ENCODE peak calls at places on chromosomes 4 and X, in ten cellular contexts. One of them, this sample, is unnamed.

GRCh38 chr4:89230271-89230670 is 77.3 kb downstream of the GPRIN3 start:
- DNase-seq in lower leg skin: no peak
- DNase-seq in suprapubic skin: no peak
- DNase-seq in upper lobe of left lung: no peak
- DNase-seq in testis: no peak
- DNase-seq in tibial nerve: no peak
- DNase-seq in Peyer's patch: no peak
- DNase-seq in endothelial cell of umbilical vein: no peak
- DNase-seq in heart left ventricle: no peak
- DNase-seq in HCT116: no peak
- DNase-seq in this sample: no peak

GRCh38 chr4:27807207-27807606 is 946.6 kb downstream of the STIM2 start:
- DNase-seq in lower leg skin: no peak
- DNase-seq in HCT116: no peak
- DNase-seq in suprapubic skin: no peak
- DNase-seq in Peyer's patch: no peak
- DNase-seq in testis: no peak
- DNase-seq in endothelial cell of umbilical vein: no peak
- DNase-seq in heart left ventricle: no peak
- DNase-seq in tibial nerve: no peak
- DNase-seq in upper lobe of left lung: no peak
- DNase-seq in this sample: no peak

GRCh38 chrX:21354725-21355124 is 19.5 kb upstream of the CNKSR2 start:
- DNase-seq in lower leg skin: no peak
- DNase-seq in upper lobe of left lung: no peak
- DNase-seq in suprapubic skin: no peak
- DNase-seq in HCT116: no peak
- DNase-seq in endothelial cell of umbilical vein: no peak
- DNase-seq in Peyer's patch: no peak
- DNase-seq in heart left ventricle: no peak
- DNase-seq in tibial nerve: no peak
- DNase-seq in testis: no peak
- DNase-seq in this sample: no peak

GRCh38 chr4:53656421-53656981 is 65.2 kb upstream of the LNX1 start:
- DNase-seq in endothelial cell of umbilical vein: no peak
- DNase-seq in testis: peak
- DNase-seq in tibial nerve: no peak
- DNase-seq in lower leg skin: peak
- DNase-seq in Peyer's patch: no peak
- DNase-seq in heart left ventricle: no peak
- DNase-seq in HCT116: no peak
- DNase-seq in suprapubic skin: no peak
- DNase-seq in upper lobe of left lung: no peak
- DNase-seq in this sample: no peak

GRCh38 chr4:95243892-95244291 is 304.9 kb downstream of the UNC5C start:
- DNase-seq in suprapubic skin: no peak
- DNase-seq in lower leg skin: no peak
- DNase-seq in heart left ventricle: no peak
- DNase-seq in upper lobe of left lung: no peak
- DNase-seq in HCT116: no peak
- DNase-seq in Peyer's patch: no peak
- DNase-seq in tibial nerve: no peak
- DNase-seq in testis: no peak
- DNase-seq in endothelial cell of umbilical vein: no peak
- DNase-seq in this sample: no peak

GRCh38 chr4:120918788-120919187 is 3.7 kb downstream of the PRDM5 start:
- DNase-seq in suprapubic skin: no peak
- DNase-seq in heart left ventricle: peak
- DNase-seq in HCT116: no peak
- DNase-seq in endothelial cell of umbilical vein: no peak
- DNase-seq in upper lobe of left lung: no peak
- DNase-seq in tibial nerve: no peak
- DNase-seq in Peyer's patch: no peak
- DNase-seq in lower leg skin: no peak
- DNase-seq in testis: peak
- DNase-seq in this sample: no peak

GRCh38 chrX:335758-336155 is 17.2 kb upstream of the GTPBP6 start:
- DNase-seq in upper lobe of left lung: no peak
- DNase-seq in heart left ventricle: peak
- DNase-seq in Peyer's patch: no peak
- DNase-seq in testis: no peak
- DNase-seq in endothelial cell of umbilical vein: no peak
- DNase-seq in suprapubic skin: no peak
- DNase-seq in HCT116: no peak
- DNase-seq in tibial nerve: no peak
- DNase-seq in lower leg skin: no peak
- DNase-seq in this sample: no peak

GRCh38 chr4:143336828-143337599 is at the start of gene GAB1:
- DNase-seq in HCT116: no peak
- DNase-seq in Peyer's patch: peak
- DNase-seq in suprapubic skin: peak
- DNase-seq in heart left ventricle: peak
- DNase-seq in upper lobe of left lung: peak
- DNase-seq in tibial nerve: peak
- DNase-seq in endothelial cell of umbilical vein: peak
- DNase-seq in lower leg skin: peak
- DNase-seq in testis: peak
- DNase-seq in this sample: peak

GRCh38 chrX:23079347-23079746 is 79.6 kb downstream of the DDX53 start:
- DNase-seq in endothelial cell of umbilical vein: no peak
- DNase-seq in HCT116: no peak
- DNase-seq in Peyer's patch: no peak
- DNase-seq in testis: no peak
- DNase-seq in lower leg skin: no peak
- DNase-seq in tibial nerve: no peak
- DNase-seq in suprapubic skin: no peak
- DNase-seq in heart left ventricle: no peak
- DNase-seq in upper lobe of left lung: no peak
- DNase-seq in this sample: no peak

GRCh38 chr4:89284828-89285227 is 22.8 kb downstream of the GPRIN3 start:
- DNase-seq in testis: no peak
- DNase-seq in HCT116: no peak
- DNase-seq in heart left ventricle: no peak
- DNase-seq in lower leg skin: no peak
- DNase-seq in endothelial cell of umbilical vein: no peak
- DNase-seq in Peyer's patch: no peak
- DNase-seq in tibial nerve: no peak
- DNase-seq in upper lobe of left lung: no peak
- DNase-seq in suprapubic skin: no peak
- DNase-seq in this sample: no peak

GRCh38 chr4:68907788-68908700 is 43.6 kb downstream of the UGT2A3 start:
- DNase-seq in HCT116: no peak
- DNase-seq in Peyer's patch: no peak
- DNase-seq in endothelial cell of umbilical vein: no peak
- DNase-seq in lower leg skin: no peak
- DNase-seq in upper lobe of left lung: no peak
- DNase-seq in heart left ventricle: no peak
- DNase-seq in tibial nerve: no peak
- DNase-seq in suprapubic skin: no peak
- DNase-seq in testis: no peak
- DNase-seq in this sample: no peak

GRCh38 chr4:68905598-68906237 is 45.9 kb downstream of the UGT2A3 start:
- DNase-seq in endothelial cell of umbilical vein: no peak
- DNase-seq in upper lobe of left lung: no peak
- DNase-seq in suprapubic skin: no peak
- DNase-seq in Peyer's patch: no peak
- DNase-seq in testis: no peak
- DNase-seq in lower leg skin: no peak
- DNase-seq in heart left ventricle: no peak
- DNase-seq in tibial nerve: no peak
- DNase-seq in HCT116: no peak
- DNase-seq in this sample: no peak

GRCh38 chr4:68904786-68905185 is 46.8 kb downstream of the UGT2A3 start:
- DNase-seq in testis: no peak
- DNase-seq in tibial nerve: no peak
- DNase-seq in suprapubic skin: no peak
- DNase-seq in endothelial cell of umbilical vein: no peak
- DNase-seq in lower leg skin: no peak
- DNase-seq in upper lobe of left lung: no peak
- DNase-seq in heart left ventricle: no peak
- DNase-seq in Peyer's patch: no peak
- DNase-seq in HCT116: no peak
- DNase-seq in this sample: peak

GRCh38 chr4:68907230-68907629 is 44.4 kb downstream of the UGT2A3 start:
- DNase-seq in HCT116: no peak
- DNase-seq in endothelial cell of umbilical vein: no peak
- DNase-seq in tibial nerve: no peak
- DNase-seq in heart left ventricle: no peak
- DNase-seq in testis: no peak
- DNase-seq in Peyer's patch: no peak
- DNase-seq in suprapubic skin: no peak
- DNase-seq in lower leg skin: no peak
- DNase-seq in upper lobe of left lung: no peak
- DNase-seq in this sample: no peak

DNA sequence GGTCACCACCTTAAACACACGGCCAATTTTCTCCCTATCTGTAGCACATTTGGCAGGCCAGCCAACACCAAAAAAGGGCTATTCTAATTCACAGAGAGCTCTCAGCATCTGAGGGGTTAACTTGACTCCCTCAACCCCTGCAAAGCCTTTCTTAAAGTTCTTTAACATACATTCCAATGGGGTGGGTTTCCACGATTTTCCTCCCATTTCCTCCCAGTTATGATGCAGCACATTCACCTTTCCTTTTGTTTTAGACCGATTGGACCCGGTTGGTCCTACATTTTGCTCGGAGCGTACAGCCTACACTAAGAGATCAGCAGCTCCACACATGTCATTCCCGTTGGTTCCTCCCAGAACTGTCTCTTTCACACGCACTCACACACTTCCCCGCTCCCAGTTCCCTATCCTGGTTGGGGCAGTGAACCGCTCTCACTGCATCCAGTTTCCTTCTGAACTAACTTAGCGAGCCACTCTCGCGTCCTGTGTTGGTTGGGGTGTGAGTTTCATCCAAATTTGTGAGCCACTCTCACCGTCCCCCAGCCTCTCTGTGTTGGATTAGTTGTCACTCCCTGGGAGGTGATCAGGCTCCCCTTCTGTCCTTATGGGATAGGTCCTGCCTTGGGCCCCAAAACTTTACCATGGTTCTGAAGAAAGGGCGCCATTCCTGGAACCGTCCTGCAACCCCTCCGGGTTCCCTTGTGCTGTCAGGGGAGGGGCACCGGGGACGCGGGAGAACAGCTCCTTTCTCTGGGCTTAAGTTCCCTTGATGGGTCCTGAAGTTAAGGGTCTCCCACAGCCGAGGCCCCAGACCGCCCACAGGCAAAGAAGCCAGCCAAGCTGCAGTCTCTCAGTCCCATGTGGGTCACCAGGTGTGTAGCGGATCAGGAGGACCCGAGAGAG is 45.1 kb downstream of the UGT2A3 start:
- DNase-seq in tibial nerve: no peak
- DNase-seq in HCT116: no peak
- DNase-seq in Peyer's patch: no peak
- DNase-seq in heart left ventricle: no peak
- DNase-seq in suprapubic skin: no peak
- DNase-seq in endothelial cell of umbilical vein: no peak
- DNase-seq in lower leg skin: no peak
- DNase-seq in testis: peak
- DNase-seq in upper lobe of left lung: peak
- DNase-seq in this sample: no peak
- TF ChIP-seq POLR2A in tibial nerve: no peak
- TF ChIP-seq POLR2A in HCT116: no peak
- TF ChIP-seq POLR2A in Peyer's patch: no peak
- TF ChIP-seq POLR2A in heart left ventricle: no peak
- TF ChIP-seq POLR2A in suprapubic skin: no peak
- TF ChIP-seq POLR2A in endothelial cell of umbilical vein: no peak
- TF ChIP-seq POLR2A in lower leg skin: no peak
- TF ChIP-seq POLR2A in testis: no peak
- TF ChIP-seq POLR2A in upper lobe of left lung: no peak
- TF ChIP-seq POLR2A in this sample: no peak

GRCh38 chr4:107034091-107034698 is 1.9 kb downstream of the DKK2 start:
- DNase-seq in testis: peak
- DNase-seq in heart left ventricle: peak
- DNase-seq in upper lobe of left lung: peak
- DNase-seq in tibial nerve: peak
- DNase-seq in endothelial cell of umbilical vein: peak
- DNase-seq in lower leg skin: peak
- DNase-seq in HCT116: no peak
- DNase-seq in suprapubic skin: peak
- DNase-seq in Peyer's patch: no peak
- DNase-seq in this sample: peak
- H3K4me3 ChIP-seq in testis: no peak
- H3K4me3 ChIP-seq in heart left ventricle: peak
- H3K4me3 ChIP-seq in upper lobe of left lung: no peak
- H3K4me3 ChIP-seq in tibial nerve: peak
- H3K4me3 ChIP-seq in endothelial cell of umbilical vein: peak
- H3K4me3 ChIP-seq in lower leg skin: no peak
- H3K4me3 ChIP-seq in HCT116: no peak
- H3K4me3 ChIP-seq in suprapubic skin: peak
- H3K4me3 ChIP-seq in Peyer's patch: no peak
- H3K4me3 ChIP-seq in this sample: no peak

DNA sequence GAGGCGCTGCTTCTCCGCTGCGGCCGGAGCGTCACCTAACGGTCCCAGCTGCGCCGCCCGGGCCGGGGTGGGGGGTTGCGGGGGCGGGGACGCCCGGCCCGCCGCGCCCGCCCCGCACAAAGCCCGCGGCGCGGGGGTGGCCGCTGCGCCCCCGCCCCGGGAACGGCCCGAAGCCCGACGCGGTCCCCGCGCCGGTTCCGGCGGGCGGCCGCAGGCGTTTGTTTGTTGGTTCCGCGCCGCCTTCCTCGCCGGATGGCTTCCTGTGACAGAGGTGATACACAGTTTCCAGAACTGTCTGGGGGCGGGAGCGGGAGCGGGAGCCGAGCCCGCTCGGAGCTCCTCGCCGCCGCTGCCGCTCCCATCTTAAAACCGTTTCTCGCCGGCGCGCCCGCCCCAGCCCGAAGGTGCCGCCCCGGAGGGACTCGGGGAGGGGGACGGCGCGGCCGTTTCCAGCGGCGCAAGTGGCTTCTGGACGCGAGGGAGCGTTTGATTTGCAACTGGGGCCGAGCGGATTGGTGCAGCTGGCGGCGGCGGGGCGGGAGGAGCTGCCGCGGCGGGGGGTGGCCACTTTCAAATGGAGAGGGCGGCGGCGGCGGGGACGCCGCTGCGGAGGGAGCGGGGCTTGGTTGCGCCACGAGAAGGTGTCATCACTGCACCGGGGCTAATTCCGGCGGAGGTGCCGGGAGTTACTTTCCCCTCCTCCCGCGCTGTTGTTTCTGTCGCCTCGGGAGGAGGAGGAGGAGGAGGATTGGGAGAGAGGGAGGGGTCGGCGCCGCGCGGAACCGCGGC is 2.3 kb downstream of the JADE1 start:
- DNase-seq in lower leg skin: peak
- DNase-seq in endothelial cell of umbilical vein: peak
- DNase-seq in HCT116: peak
- DNase-seq in testis: peak
- DNase-seq in heart left ventricle: peak
- DNase-seq in suprapubic skin: peak
- DNase-seq in upper lobe of left lung: peak
- DNase-seq in tibial nerve: peak
- DNase-seq in Peyer's patch: peak
- DNase-seq in this sample: peak
- TF ChIP-seq POLR2A in lower leg skin: no peak
- TF ChIP-seq POLR2A in endothelial cell of umbilical vein: no peak
- TF ChIP-seq POLR2A in HCT116: peak
- TF ChIP-seq POLR2A in testis: no peak
- TF ChIP-seq POLR2A in heart left ventricle: peak
- TF ChIP-seq POLR2A in suprapubic skin: peak
- TF ChIP-seq POLR2A in upper lobe of left lung: peak
- TF ChIP-seq POLR2A in tibial nerve: no peak
- TF ChIP-seq POLR2A in Peyer's patch: peak
- TF ChIP-seq POLR2A in this sample: peak

GRCh38 chr4:7266525-7267292 is 74.4 kb downstream of the SORCS2 start:
- DNase-seq in tibial nerve: no peak
- DNase-seq in suprapubic skin: no peak
- DNase-seq in upper lobe of left lung: no peak
- DNase-seq in testis: no peak
- DNase-seq in heart left ventricle: no peak
- DNase-seq in endothelial cell of umbilical vein: no peak
- DNase-seq in HCT116: peak
- DNase-seq in Peyer's patch: no peak
- DNase-seq in lower leg skin: no peak
- DNase-seq in this sample: no peak
- H3K4me3 ChIP-seq in tibial nerve: no peak
- H3K4me3 ChIP-seq in suprapubic skin: no peak
- H3K4me3 ChIP-seq in upper lobe of left lung: no peak
- H3K4me3 ChIP-seq in testis: no peak
- H3K4me3 ChIP-seq in heart left ventricle: no peak
- H3K4me3 ChIP-seq in endothelial cell of umbilical vein: no peak
- H3K4me3 ChIP-seq in HCT116: no peak
- H3K4me3 ChIP-seq in Peyer's patch: no peak
- H3K4me3 ChIP-seq in lower leg skin: no peak
- H3K4me3 ChIP-seq in this sample: no peak